ENCODE peak calls at places on chromosomes 5 and 9, in nine cellular contexts. One of them, this sample, is unnamed.
A peak's percentile ranks its signal among the peaks of the same experiment; 100 is the strongest.

GRCh38 chr5:163306421-163306820 is 131.0 kb upstream of the CCNG1 start:
- DNase-seq in left ventricle myocardium inferior: no peak
- DNase-seq in A549: no peak
- DNase-seq in thyroid gland: no peak
- DNase-seq in neural progenitor cell: peak; percentile 25
- DNase-seq in kidney: no peak
- DNase-seq in CD8-positive, alpha-beta T cell: no peak
- DNase-seq in thoracic aorta: no peak
- DNase-seq in H9: no peak
- DNase-seq in this sample: no peak

GRCh38 chr5:74595143-74595915 is 45.2 kb downstream of the ENC1 start:
- DNase-seq in H9: no peak
- DNase-seq in kidney: no peak
- DNase-seq in neural progenitor cell: no peak
- DNase-seq in thyroid gland: no peak
- DNase-seq in A549: no peak
- DNase-seq in CD8-positive, alpha-beta T cell: no peak
- DNase-seq in left ventricle myocardium inferior: no peak
- DNase-seq in thoracic aorta: no peak
- DNase-seq in this sample: no peak

GRCh38 chr5:103860327-103860726 is 297.7 kb upstream of the NUDT12 start:
- DNase-seq in left ventricle myocardium inferior: no peak
- DNase-seq in A549: no peak
- DNase-seq in neural progenitor cell: no peak
- DNase-seq in kidney: no peak
- DNase-seq in CD8-positive, alpha-beta T cell: no peak
- DNase-seq in H9: no peak
- DNase-seq in thyroid gland: no peak
- DNase-seq in thoracic aorta: no peak
- DNase-seq in this sample: no peak

GRCh38 chr5:97165726-97166125 is 17.3 kb downstream of the RIOK2 start:
- DNase-seq in thoracic aorta: no peak
- DNase-seq in neural progenitor cell: no peak
- DNase-seq in A549: no peak
- DNase-seq in left ventricle myocardium inferior: no peak
- DNase-seq in kidney: no peak
- DNase-seq in CD8-positive, alpha-beta T cell: no peak
- DNase-seq in thyroid gland: no peak
- DNase-seq in H9: no peak
- DNase-seq in this sample: no peak

GRCh38 chr5:173572431-173573125 is 43.9 kb downstream of the BOD1 start:
- DNase-seq in neural progenitor cell: no peak
- DNase-seq in CD8-positive, alpha-beta T cell: no peak
- DNase-seq in kidney: no peak
- DNase-seq in thoracic aorta: no peak
- DNase-seq in thyroid gland: no peak
- DNase-seq in A549: no peak
- DNase-seq in H9: no peak
- DNase-seq in left ventricle myocardium inferior: no peak
- DNase-seq in this sample: peak; percentile 76

GRCh38 chr5:89883967-89884366 is 525.6 kb downstream of the CETN3 start:
- DNase-seq in H9: no peak
- DNase-seq in kidney: no peak
- DNase-seq in neural progenitor cell: no peak
- DNase-seq in A549: no peak
- DNase-seq in thyroid gland: no peak
- DNase-seq in left ventricle myocardium inferior: no peak
- DNase-seq in thoracic aorta: no peak
- DNase-seq in CD8-positive, alpha-beta T cell: no peak
- DNase-seq in this sample: no peak

GRCh38 chr9:128399851-128400250 is 20.8 kb upstream of the CERCAM start:
- DNase-seq in A549: no peak
- DNase-seq in H9: no peak
- DNase-seq in thyroid gland: no peak
- DNase-seq in kidney: no peak
- DNase-seq in left ventricle myocardium inferior: no peak
- DNase-seq in neural progenitor cell: no peak
- DNase-seq in CD8-positive, alpha-beta T cell: no peak
- DNase-seq in thoracic aorta: no peak
- DNase-seq in this sample: no peak

GRCh38 chr5:172592881-172593280 is 48.2 kb upstream of the NEURL1B start:
- DNase-seq in H9: no peak
- DNase-seq in thyroid gland: no peak
- DNase-seq in thoracic aorta: no peak
- DNase-seq in left ventricle myocardium inferior: no peak
- DNase-seq in CD8-positive, alpha-beta T cell: no peak
- DNase-seq in kidney: peak; percentile 48
- DNase-seq in A549: no peak
- DNase-seq in neural progenitor cell: no peak
- DNase-seq in this sample: no peak

GRCh38 chr9:37102476-37102875 is 17.9 kb upstream of the ZCCHC7 start:
- DNase-seq in CD8-positive, alpha-beta T cell: no peak
- DNase-seq in A549: no peak
- DNase-seq in left ventricle myocardium inferior: no peak
- DNase-seq in H9: no peak
- DNase-seq in kidney: no peak
- DNase-seq in thoracic aorta: no peak
- DNase-seq in neural progenitor cell: no peak
- DNase-seq in thyroid gland: no peak
- DNase-seq in this sample: no peak

GRCh38 chr9:92538541-92538940 is 2.8 kb upstream of the ECM2 start:
- DNase-seq in A549: no peak
- DNase-seq in neural progenitor cell: no peak
- DNase-seq in CD8-positive, alpha-beta T cell: no peak
- DNase-seq in thyroid gland: no peak
- DNase-seq in kidney: no peak
- DNase-seq in H9: no peak
- DNase-seq in thoracic aorta: no peak
- DNase-seq in left ventricle myocardium inferior: no peak
- DNase-seq in this sample: no peak

GRCh38 chr5:7754490-7754889 is 96.4 kb downstream of the CFAP90 start:
- DNase-seq in left ventricle myocardium inferior: no peak
- DNase-seq in neural progenitor cell: no peak
- DNase-seq in A549: no peak
- DNase-seq in H9: no peak
- DNase-seq in kidney: no peak
- DNase-seq in CD8-positive, alpha-beta T cell: no peak
- DNase-seq in thyroid gland: no peak
- DNase-seq in thoracic aorta: no peak
- DNase-seq in this sample: no peak

GRCh38 chr5:98031926-98032325 is 741.5 kb upstream of the RGMB start:
- DNase-seq in thoracic aorta: no peak
- DNase-seq in left ventricle myocardium inferior: no peak
- DNase-seq in kidney: no peak
- DNase-seq in neural progenitor cell: no peak
- DNase-seq in A549: no peak
- DNase-seq in thyroid gland: no peak
- DNase-seq in CD8-positive, alpha-beta T cell: no peak
- DNase-seq in H9: no peak
- DNase-seq in this sample: no peak

GRCh38 chr5:173968154-173968553 is 20.8 kb upstream of the C5orf47 start:
- DNase-seq in H9: peak; percentile 60
- DNase-seq in left ventricle myocardium inferior: no peak
- DNase-seq in kidney: no peak
- DNase-seq in thyroid gland: no peak
- DNase-seq in neural progenitor cell: peak; percentile 85
- DNase-seq in A549: no peak
- DNase-seq in CD8-positive, alpha-beta T cell: no peak
- DNase-seq in thoracic aorta: no peak
- DNase-seq in this sample: no peak

GRCh38 chr5:168404366-168404765 is 81.9 kb upstream of the RARS1 start:
- DNase-seq in kidney: no peak
- DNase-seq in neural progenitor cell: no peak
- DNase-seq in H9: no peak
- DNase-seq in left ventricle myocardium inferior: no peak
- DNase-seq in A549: no peak
- DNase-seq in thyroid gland: no peak
- DNase-seq in thoracic aorta: no peak
- DNase-seq in CD8-positive, alpha-beta T cell: no peak
- DNase-seq in this sample: no peak

GRCh38 chr9:91116226-91116625 is 245.5 kb downstream of the AUH start:
- DNase-seq in thyroid gland: peak; percentile 72
- DNase-seq in kidney: no peak
- DNase-seq in H9: no peak
- DNase-seq in A549: no peak
- DNase-seq in left ventricle myocardium inferior: no peak
- DNase-seq in thoracic aorta: no peak
- DNase-seq in neural progenitor cell: no peak
- DNase-seq in CD8-positive, alpha-beta T cell: no peak
- DNase-seq in this sample: no peak

GRCh38 chr5:125348221-125348692 is 601.8 kb upstream of the ZNF608 start:
- DNase-seq in left ventricle myocardium inferior: peak; percentile 35
- DNase-seq in CD8-positive, alpha-beta T cell: no peak
- DNase-seq in thyroid gland: peak; percentile 5
- DNase-seq in A549: no peak
- DNase-seq in kidney: no peak
- DNase-seq in H9: peak; percentile 44
- DNase-seq in neural progenitor cell: peak; percentile 37
- DNase-seq in thoracic aorta: no peak
- DNase-seq in this sample: no peak

GRCh38 chr9:100426532-100427365 is at the start of gene MSANTD3:
- DNase-seq in thyroid gland: peak; percentile 76
- DNase-seq in neural progenitor cell: peak; percentile 93
- DNase-seq in left ventricle myocardium inferior: peak; percentile 74
- DNase-seq in H9: peak; percentile 57
- DNase-seq in CD8-positive, alpha-beta T cell: peak; percentile 58
- DNase-seq in kidney: peak; percentile 83
- DNase-seq in thoracic aorta: no peak
- DNase-seq in A549: peak; percentile 74
- DNase-seq in this sample: peak; percentile 27

GRCh38 chr5:36661446-36662220 is 55.2 kb downstream of the SLC1A3 start:
- DNase-seq in A549: no peak
- DNase-seq in left ventricle myocardium inferior: no peak
- DNase-seq in thoracic aorta: no peak
- DNase-seq in H9: no peak
- DNase-seq in CD8-positive, alpha-beta T cell: no peak
- DNase-seq in kidney: no peak
- DNase-seq in thyroid gland: no peak
- DNase-seq in neural progenitor cell: no peak
- DNase-seq in this sample: no peak

GRCh38 chr9:95325221-95325620 is 7.7 kb upstream of the FANCC start:
- DNase-seq in left ventricle myocardium inferior: no peak
- DNase-seq in CD8-positive, alpha-beta T cell: no peak
- DNase-seq in neural progenitor cell: no peak
- DNase-seq in A549: no peak
- DNase-seq in H9: no peak
- DNase-seq in thyroid gland: no peak
- DNase-seq in kidney: no peak
- DNase-seq in thoracic aorta: no peak
- DNase-seq in this sample: no peak
- H3K9me3 ChIP-seq in left ventricle myocardium inferior: peaks cover 18% of the 10 kb centered on the region
- H3K9me3 ChIP-seq in CD8-positive, alpha-beta T cell: no peaks in the 10 kb centered on the region
- H3K9me3 ChIP-seq in neural progenitor cell: peaks cover 38% of the 10 kb centered on the region
- H3K9me3 ChIP-seq in A549: peaks cover 33% of the 10 kb centered on the region
- H3K9me3 ChIP-seq in H9: peaks cover 11% of the 10 kb centered on the region
- H3K9me3 ChIP-seq in thyroid gland: no peaks in the 10 kb centered on the region
- H3K9me3 ChIP-seq in kidney: no peaks in the 10 kb centered on the region
- H3K9me3 ChIP-seq in thoracic aorta: no peaks in the 10 kb centered on the region
- H3K9me3 ChIP-seq in this sample: peaks cover 7% of the 10 kb centered on the region

GRCh38 chr9:7313389-7313788 is 486.2 kb downstream of the DMAC1 start:
- DNase-seq in kidney: no peak
- DNase-seq in left ventricle myocardium inferior: no peak
- DNase-seq in thyroid gland: no peak
- DNase-seq in CD8-positive, alpha-beta T cell: no peak
- DNase-seq in neural progenitor cell: no peak
- DNase-seq in H9: no peak
- DNase-seq in A549: no peak
- DNase-seq in thoracic aorta: no peak
- DNase-seq in this sample: no peak
- H3K9me3 ChIP-seq in kidney: peaks cover 5% of the 10 kb centered on the region
- H3K9me3 ChIP-seq in left ventricle myocardium inferior: peaks cover 68% of the 10 kb centered on the region
- H3K9me3 ChIP-seq in thyroid gland: no peaks in the 10 kb centered on the region
- H3K9me3 ChIP-seq in CD8-positive, alpha-beta T cell: no peaks in the 10 kb centered on the region
- H3K9me3 ChIP-seq in neural progenitor cell: peaks cover 12% of the 10 kb centered on the region
- H3K9me3 ChIP-seq in H9: no peaks in the 10 kb centered on the region
- H3K9me3 ChIP-seq in A549: peaks cover 37% of the 10 kb centered on the region
- H3K9me3 ChIP-seq in thoracic aorta: peaks cover 15% of the 10 kb centered on the region
- H3K9me3 ChIP-seq in this sample: peaks cover 40% of the 10 kb centered on the region

GRCh38 chr5:3598725-3599282 is 3.2 kb downstream of the IRX1 start:
- DNase-seq in thyroid gland: no peak
- DNase-seq in thoracic aorta: no peak
- DNase-seq in left ventricle myocardium inferior: no peak
- DNase-seq in kidney: no peak
- DNase-seq in A549: no peak
- DNase-seq in H9: peak; percentile 36
- DNase-seq in CD8-positive, alpha-beta T cell: no peak
- DNase-seq in neural progenitor cell: peak; percentile 29
- DNase-seq in this sample: no peak

GRCh38 chr5:3599283-3600105 is 3.9 kb downstream of the IRX1 start:
- DNase-seq in CD8-positive, alpha-beta T cell: no peak
- DNase-seq in left ventricle myocardium inferior: no peak
- DNase-seq in thyroid gland: no peak
- DNase-seq in kidney: no peak
- DNase-seq in H9: peak; percentile 77
- DNase-seq in thoracic aorta: no peak
- DNase-seq in A549: no peak
- DNase-seq in neural progenitor cell: peak; percentile 79
- DNase-seq in this sample: no peak

GRCh38 chr5:3597002-3597726 is 1.5 kb downstream of the IRX1 start:
- DNase-seq in thoracic aorta: no peak
- DNase-seq in kidney: no peak
- DNase-seq in neural progenitor cell: peak; percentile 62
- DNase-seq in A549: no peak
- DNase-seq in CD8-positive, alpha-beta T cell: no peak
- DNase-seq in H9: peak; percentile 33
- DNase-seq in left ventricle myocardium inferior: no peak
- DNase-seq in thyroid gland: no peak
- DNase-seq in this sample: no peak

GRCh38 chr5:3597727-3598082 is 2.1 kb downstream of the IRX1 start:
- DNase-seq in left ventricle myocardium inferior: no peak
- DNase-seq in neural progenitor cell: no peak
- DNase-seq in CD8-positive, alpha-beta T cell: no peak
- DNase-seq in thoracic aorta: no peak
- DNase-seq in kidney: no peak
- DNase-seq in A549: no peak
- DNase-seq in thyroid gland: no peak
- DNase-seq in H9: no peak
- DNase-seq in this sample: no peak

GRCh38 chr5:3598236-3598635 is 2.6 kb downstream of the IRX1 start:
- DNase-seq in thoracic aorta: no peak
- DNase-seq in H9: no peak
- DNase-seq in CD8-positive, alpha-beta T cell: no peak
- DNase-seq in A549: no peak
- DNase-seq in neural progenitor cell: no peak
- DNase-seq in left ventricle myocardium inferior: no peak
- DNase-seq in thyroid gland: no peak
- DNase-seq in kidney: no peak
- DNase-seq in this sample: no peak
- H3K9me3 ChIP-seq in thoracic aorta: no peaks in the 10 kb centered on the region
- H3K9me3 ChIP-seq in H9: no peaks in the 10 kb centered on the region
- H3K9me3 ChIP-seq in CD8-positive, alpha-beta T cell: no peaks in the 10 kb centered on the region
- H3K9me3 ChIP-seq in A549: no peaks in the 10 kb centered on the region
- H3K9me3 ChIP-seq in neural progenitor cell: no peaks in the 10 kb centered on the region
- H3K9me3 ChIP-seq in left ventricle myocardium inferior: no peaks in the 10 kb centered on the region
- H3K9me3 ChIP-seq in thyroid gland: no peaks in the 10 kb centered on the region
- H3K9me3 ChIP-seq in kidney: no peaks in the 10 kb centered on the region
- H3K9me3 ChIP-seq in this sample: no peaks in the 10 kb centered on the region

DNA sequence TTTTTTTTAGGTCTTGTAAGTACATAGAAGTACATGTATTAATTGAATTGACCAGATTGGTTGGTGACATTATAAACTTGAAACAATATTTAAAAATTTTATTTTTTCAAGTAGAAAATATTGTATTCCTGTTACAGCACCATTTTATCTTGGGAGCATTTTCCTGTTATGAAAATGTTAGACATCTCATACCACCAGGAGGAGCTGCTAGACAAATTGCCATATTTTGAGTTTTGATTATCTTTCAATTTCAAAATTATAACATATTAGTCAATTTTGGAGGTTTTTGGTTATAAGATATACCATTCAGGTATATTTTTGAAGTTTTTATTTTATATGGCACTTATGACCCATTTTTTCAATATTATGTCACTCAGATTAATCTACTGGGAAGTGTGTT is 84.4 kb downstream of the CNTLN start:
- DNase-seq in H9: no peak
- DNase-seq in thyroid gland: no peak
- DNase-seq in kidney: no peak
- DNase-seq in A549: peak; percentile 2
- DNase-seq in left ventricle myocardium inferior: no peak
- DNase-seq in thoracic aorta: no peak
- DNase-seq in neural progenitor cell: no peak
- DNase-seq in CD8-positive, alpha-beta T cell: no peak
- DNase-seq in this sample: no peak
- H3K9me3 ChIP-seq in H9: no peaks in the 10 kb centered on the region
- H3K9me3 ChIP-seq in thyroid gland: no peaks in the 10 kb centered on the region
- H3K9me3 ChIP-seq in kidney: no peaks in the 10 kb centered on the region
- H3K9me3 ChIP-seq in A549: no peaks in the 10 kb centered on the region
- H3K9me3 ChIP-seq in left ventricle myocardium inferior: peaks cover 12% of the 10 kb centered on the region
- H3K9me3 ChIP-seq in thoracic aorta: no peaks in the 10 kb centered on the region
- H3K9me3 ChIP-seq in neural progenitor cell: no peaks in the 10 kb centered on the region
- H3K9me3 ChIP-seq in CD8-positive, alpha-beta T cell: no peaks in the 10 kb centered on the region
- H3K9me3 ChIP-seq in this sample: no peaks in the 10 kb centered on the region

This sample was measured in breast epithelium.